ENCODE peak calls at places on chromosome 18, in six cellular contexts. One of them, this sample, is unnamed.

GRCh38 chr18:13614701-13615288 is 111.6 kb downstream of the FAM210A start:
- DNase-seq in activated CD4-positive, alpha-beta T cell treated with anti-CD3 and anti-CD28 coated beads for 36 hours: peak; percentile 55
- DNase-seq in Calu3: no peak
- DNase-seq in ACHN: no peak
- DNase-seq in left lung: no peak
- DNase-seq in effector CD8-positive, alpha-beta T cell: no peak
- DNase-seq in this sample: no peak

GRCh38 chr18:45059695-45060094 is 379.0 kb downstream of the SETBP1 start:
- DNase-seq in activated CD4-positive, alpha-beta T cell treated with anti-CD3 and anti-CD28 coated beads for 36 hours: no peak
- DNase-seq in Calu3: peak; percentile 5
- DNase-seq in ACHN: peak; percentile 21
- DNase-seq in left lung: no peak
- DNase-seq in effector CD8-positive, alpha-beta T cell: no peak
- DNase-seq in this sample: peak; percentile 14

GRCh38 chr18:35153609-35154273 is 87.1 kb upstream of the ZNF397 start:
- DNase-seq in activated CD4-positive, alpha-beta T cell treated with anti-CD3 and anti-CD28 coated beads for 36 hours: no peak
- DNase-seq in Calu3: no peak
- DNase-seq in ACHN: no peak
- DNase-seq in left lung: no peak
- DNase-seq in effector CD8-positive, alpha-beta T cell: no peak
- DNase-seq in this sample: no peak

GRCh38 chr18:48754993-48755473 is 195.7 kb downstream of the SMAD7 start:
- DNase-seq in activated CD4-positive, alpha-beta T cell treated with anti-CD3 and anti-CD28 coated beads for 36 hours: no peak
- DNase-seq in Calu3: no peak
- DNase-seq in ACHN: no peak
- DNase-seq in left lung: no peak
- DNase-seq in effector CD8-positive, alpha-beta T cell: no peak
- DNase-seq in this sample: no peak

GRCh38 chr18:62324917-62325805 is at the start of gene TNFRSF11A:
- DNase-seq in activated CD4-positive, alpha-beta T cell treated with anti-CD3 and anti-CD28 coated beads for 36 hours: peak; percentile 85
- DNase-seq in Calu3: peak; percentile 88
- DNase-seq in ACHN: peak; percentile 55
- DNase-seq in left lung: no peak
- DNase-seq in effector CD8-positive, alpha-beta T cell: peak; percentile 36
- DNase-seq in this sample: no peak

GRCh38 chr18:47050468-47050867 is 15.0 kb upstream of the ELOA2 start:
- DNase-seq in activated CD4-positive, alpha-beta T cell treated with anti-CD3 and anti-CD28 coated beads for 36 hours: peak; percentile 10
- DNase-seq in Calu3: peak; percentile 32
- DNase-seq in ACHN: peak; percentile 11
- DNase-seq in left lung: no peak
- DNase-seq in effector CD8-positive, alpha-beta T cell: no peak
- DNase-seq in this sample: peak; percentile 13

GRCh38 chr18:49561377-49562193 is at the start of gene LIPG:
- DNase-seq in activated CD4-positive, alpha-beta T cell treated with anti-CD3 and anti-CD28 coated beads for 36 hours: peak; percentile 79
- DNase-seq in Calu3: peak; percentile 83
- DNase-seq in ACHN: peak; percentile 48
- DNase-seq in left lung: peak; percentile 60
- DNase-seq in effector CD8-positive, alpha-beta T cell: no peak
- DNase-seq in this sample: no peak

GRCh38 chr18:8988262-8988871 is 114.1 kb upstream of the NDUFV2 start:
- DNase-seq in activated CD4-positive, alpha-beta T cell treated with anti-CD3 and anti-CD28 coated beads for 36 hours: peak; percentile 72
- DNase-seq in Calu3: peak; percentile 69
- DNase-seq in ACHN: peak; percentile 61
- DNase-seq in left lung: peak; percentile 44
- DNase-seq in effector CD8-positive, alpha-beta T cell: peak; percentile 37
- DNase-seq in this sample: no peak

GRCh38 chr18:11516988-11517630 is 92.3 kb upstream of the SLC35G4 start:
- DNase-seq in activated CD4-positive, alpha-beta T cell treated with anti-CD3 and anti-CD28 coated beads for 36 hours: no peak
- DNase-seq in Calu3: no peak
- DNase-seq in ACHN: no peak
- DNase-seq in left lung: peak; percentile 50
- DNase-seq in effector CD8-positive, alpha-beta T cell: no peak
- DNase-seq in this sample: no peak

GRCh38 chr18:50928551-50928950 is 39.3 kb upstream of the ELAC1 start:
- DNase-seq in activated CD4-positive, alpha-beta T cell treated with anti-CD3 and anti-CD28 coated beads for 36 hours: no peak
- DNase-seq in Calu3: no peak
- DNase-seq in ACHN: peak; percentile 23
- DNase-seq in left lung: no peak
- DNase-seq in effector CD8-positive, alpha-beta T cell: no peak
- DNase-seq in this sample: no peak

GRCh38 chr18:76754381-76754780 is 68.0 kb upstream of the ZNF236 start:
- DNase-seq in activated CD4-positive, alpha-beta T cell treated with anti-CD3 and anti-CD28 coated beads for 36 hours: no peak
- DNase-seq in Calu3: no peak
- DNase-seq in ACHN: no peak
- DNase-seq in left lung: no peak
- DNase-seq in effector CD8-positive, alpha-beta T cell: no peak
- DNase-seq in this sample: no peak

GRCh38 chr18:46400449-46400848 is 256.6 kb downstream of the LOXHD1 start:
- DNase-seq in activated CD4-positive, alpha-beta T cell treated with anti-CD3 and anti-CD28 coated beads for 36 hours: no peak
- DNase-seq in Calu3: no peak
- DNase-seq in ACHN: no peak
- DNase-seq in left lung: no peak
- DNase-seq in effector CD8-positive, alpha-beta T cell: no peak
- DNase-seq in this sample: no peak

GRCh38 chr18:9688036-9688741 is 19.9 kb upstream of the RAB31 start:
- DNase-seq in activated CD4-positive, alpha-beta T cell treated with anti-CD3 and anti-CD28 coated beads for 36 hours: no peak
- DNase-seq in Calu3: no peak
- DNase-seq in ACHN: no peak
- DNase-seq in left lung: no peak
- DNase-seq in effector CD8-positive, alpha-beta T cell: no peak
- DNase-seq in this sample: no peak

GRCh38 chr18:64405161-64405560 is 256.3 kb upstream of the LINC00305 start:
- DNase-seq in activated CD4-positive, alpha-beta T cell treated with anti-CD3 and anti-CD28 coated beads for 36 hours: no peak
- DNase-seq in Calu3: no peak
- DNase-seq in ACHN: no peak
- DNase-seq in left lung: no peak
- DNase-seq in effector CD8-positive, alpha-beta T cell: no peak
- DNase-seq in this sample: no peak

GRCh38 chr18:36809590-36810381 is 19.0 kb downstream of the TPGS2 start:
- DNase-seq in activated CD4-positive, alpha-beta T cell treated with anti-CD3 and anti-CD28 coated beads for 36 hours: peak; percentile 38
- DNase-seq in Calu3: peak; percentile 26
- DNase-seq in ACHN: peak; percentile 66
- DNase-seq in left lung: no peak
- DNase-seq in effector CD8-positive, alpha-beta T cell: peak; percentile 9
- DNase-seq in this sample: peak; percentile 26

GRCh38 chr18:41917199-41917598 is 37.8 kb upstream of the PIK3C3 start:
- DNase-seq in activated CD4-positive, alpha-beta T cell treated with anti-CD3 and anti-CD28 coated beads for 36 hours: no peak
- DNase-seq in Calu3: no peak
- DNase-seq in ACHN: no peak
- DNase-seq in left lung: no peak
- DNase-seq in effector CD8-positive, alpha-beta T cell: no peak
- DNase-seq in this sample: no peak

GRCh38 chr18:10476430-10476829 is 22.0 kb downstream of the APCDD1 start:
- DNase-seq in activated CD4-positive, alpha-beta T cell treated with anti-CD3 and anti-CD28 coated beads for 36 hours: no peak
- DNase-seq in Calu3: no peak
- DNase-seq in ACHN: no peak
- DNase-seq in left lung: no peak
- DNase-seq in effector CD8-positive, alpha-beta T cell: no peak
- DNase-seq in this sample: peak; percentile 76

GRCh38 chr18:56402872-56403516 is 235.4 kb downstream of the TXNL1 start:
- DNase-seq in activated CD4-positive, alpha-beta T cell treated with anti-CD3 and anti-CD28 coated beads for 36 hours: no peak
- DNase-seq in Calu3: no peak
- DNase-seq in ACHN: peak; percentile 11
- DNase-seq in left lung: no peak
- DNase-seq in effector CD8-positive, alpha-beta T cell: no peak
- DNase-seq in this sample: peak; percentile 89

GRCh38 chr18:11008544-11008943 is 140.8 kb downstream of the PIEZO2 start:
- DNase-seq in activated CD4-positive, alpha-beta T cell treated with anti-CD3 and anti-CD28 coated beads for 36 hours: no peak
- DNase-seq in Calu3: no peak
- DNase-seq in ACHN: no peak
- DNase-seq in left lung: no peak
- DNase-seq in effector CD8-positive, alpha-beta T cell: no peak
- DNase-seq in this sample: no peak

GRCh38 chr18:74840492-74841167 is 243.0 kb downstream of the ZNF407 start:
- DNase-seq in activated CD4-positive, alpha-beta T cell treated with anti-CD3 and anti-CD28 coated beads for 36 hours: no peak
- DNase-seq in Calu3: no peak
- DNase-seq in ACHN: no peak
- DNase-seq in left lung: no peak
- DNase-seq in effector CD8-positive, alpha-beta T cell: no peak
- DNase-seq in this sample: peak; percentile 42

GRCh38 chr18:45916302-45916701 is 50.8 kb downstream of the EPG5 start:
- DNase-seq in activated CD4-positive, alpha-beta T cell treated with anti-CD3 and anti-CD28 coated beads for 36 hours: peak; percentile 34
- DNase-seq in Calu3: peak; percentile 20
- DNase-seq in ACHN: no peak
- DNase-seq in left lung: no peak
- DNase-seq in effector CD8-positive, alpha-beta T cell: no peak
- DNase-seq in this sample: no peak

GRCh38 chr18:23291456-23292205 is 156.3 kb downstream of the CABLES1 start:
- DNase-seq in activated CD4-positive, alpha-beta T cell treated with anti-CD3 and anti-CD28 coated beads for 36 hours: no peak
- DNase-seq in Calu3: no peak
- DNase-seq in ACHN: no peak
- DNase-seq in left lung: no peak
- DNase-seq in effector CD8-positive, alpha-beta T cell: no peak
- DNase-seq in this sample: no peak

GRCh38 chr18:61741881-61742280 is 150.9 kb downstream of the RNF152 start:
- DNase-seq in activated CD4-positive, alpha-beta T cell treated with anti-CD3 and anti-CD28 coated beads for 36 hours: no peak
- DNase-seq in Calu3: no peak
- DNase-seq in ACHN: no peak
- DNase-seq in left lung: no peak
- DNase-seq in effector CD8-positive, alpha-beta T cell: no peak
- DNase-seq in this sample: no peak